ENCODE peak calls at places on chromosome 1, in ten cellular contexts. One of them, this sample, is unnamed.

GRCh38 chr1:228150021-228150457 is 309 bp downstream of the GJC2 start:
- DNase-seq in amniotic stem cell: no peak
- DNase-seq in left colon: peak; percentile 11
- DNase-seq in occipital lobe: no peak
- DNase-seq in KG1: no peak
- DNase-seq in sciatic nerve: no peak
- DNase-seq in dorsolateral prefrontal cortex: no peak
- DNase-seq in NCI-H774: no peak
- DNase-seq in T-cell: no peak
- DNase-seq in fibroblast of pulmonary artery: no peak
- DNase-seq in this sample: peak; percentile 9

GRCh38 chr1:6004412-6005123 is 12.3 kb upstream of the NPHP4 start:
- DNase-seq in NCI-H774: no peak
- DNase-seq in occipital lobe: no peak
- DNase-seq in T-cell: no peak
- DNase-seq in amniotic stem cell: no peak
- DNase-seq in fibroblast of pulmonary artery: no peak
- DNase-seq in left colon: no peak
- DNase-seq in KG1: no peak
- DNase-seq in dorsolateral prefrontal cortex: no peak
- DNase-seq in sciatic nerve: peak; percentile 35
- DNase-seq in this sample: no peak

GRCh38 chr1:183353597-183353996 is 64.6 kb downstream of the NMNAT2 start:
- DNase-seq in KG1: no peak
- DNase-seq in dorsolateral prefrontal cortex: no peak
- DNase-seq in occipital lobe: no peak
- DNase-seq in fibroblast of pulmonary artery: no peak
- DNase-seq in sciatic nerve: no peak
- DNase-seq in amniotic stem cell: no peak
- DNase-seq in NCI-H774: no peak
- DNase-seq in T-cell: no peak
- DNase-seq in left colon: no peak
- DNase-seq in this sample: no peak

GRCh38 chr1:168728452-168729404 is at the start of gene DPT:
- DNase-seq in dorsolateral prefrontal cortex: no peak
- DNase-seq in amniotic stem cell: no peak
- DNase-seq in occipital lobe: no peak
- DNase-seq in NCI-H774: no peak
- DNase-seq in T-cell: no peak
- DNase-seq in KG1: no peak
- DNase-seq in fibroblast of pulmonary artery: peak; percentile 51
- DNase-seq in left colon: no peak
- DNase-seq in sciatic nerve: peak; percentile 70
- DNase-seq in this sample: no peak

GRCh38 chr1:10644307-10645128 is 151.9 kb downstream of the CASZ1 start:
- DNase-seq in sciatic nerve: no peak
- DNase-seq in occipital lobe: peak; percentile 50
- DNase-seq in KG1: no peak
- DNase-seq in T-cell: no peak
- DNase-seq in amniotic stem cell: no peak
- DNase-seq in left colon: no peak
- DNase-seq in fibroblast of pulmonary artery: no peak
- DNase-seq in dorsolateral prefrontal cortex: peak; percentile 41
- DNase-seq in NCI-H774: no peak
- DNase-seq in this sample: no peak

GRCh38 chr1:20152599-20152930 is 13.4 kb downstream of the PLA2G2F start:
- DNase-seq in KG1: no peak
- DNase-seq in sciatic nerve: no peak
- DNase-seq in dorsolateral prefrontal cortex: no peak
- DNase-seq in fibroblast of pulmonary artery: no peak
- DNase-seq in left colon: no peak
- DNase-seq in NCI-H774: no peak
- DNase-seq in T-cell: no peak
- DNase-seq in occipital lobe: no peak
- DNase-seq in amniotic stem cell: no peak
- DNase-seq in this sample: no peak

GRCh38 chr1:8810987-8811386 is 6.5 kb downstream of the RERE start:
- DNase-seq in NCI-H774: no peak
- DNase-seq in KG1: no peak
- DNase-seq in occipital lobe: no peak
- DNase-seq in left colon: no peak
- DNase-seq in dorsolateral prefrontal cortex: no peak
- DNase-seq in T-cell: no peak
- DNase-seq in fibroblast of pulmonary artery: no peak
- DNase-seq in sciatic nerve: no peak
- DNase-seq in amniotic stem cell: no peak
- DNase-seq in this sample: no peak

GRCh38 chr1:15394261-15394543 is 15.5 kb upstream of the EFHD2 start:
- DNase-seq in amniotic stem cell: no peak
- DNase-seq in fibroblast of pulmonary artery: no peak
- DNase-seq in left colon: no peak
- DNase-seq in sciatic nerve: no peak
- DNase-seq in KG1: no peak
- DNase-seq in dorsolateral prefrontal cortex: no peak
- DNase-seq in occipital lobe: no peak
- DNase-seq in T-cell: no peak
- DNase-seq in NCI-H774: no peak
- DNase-seq in this sample: no peak

GRCh38 chr1:25523512-25523911 is 19.9 kb upstream of the LDLRAP1 start:
- DNase-seq in KG1: no peak
- DNase-seq in T-cell: no peak
- DNase-seq in left colon: no peak
- DNase-seq in NCI-H774: no peak
- DNase-seq in sciatic nerve: no peak
- DNase-seq in fibroblast of pulmonary artery: peak; percentile 33
- DNase-seq in occipital lobe: no peak
- DNase-seq in dorsolateral prefrontal cortex: no peak
- DNase-seq in amniotic stem cell: no peak
- DNase-seq in this sample: peak; percentile 87

GRCh38 chr1:172154571-172154970 is 265.9 kb upstream of the C1orf105 start:
- DNase-seq in sciatic nerve: no peak
- DNase-seq in dorsolateral prefrontal cortex: no peak
- DNase-seq in KG1: no peak
- DNase-seq in amniotic stem cell: peak; percentile 56
- DNase-seq in T-cell: no peak
- DNase-seq in fibroblast of pulmonary artery: peak; percentile 84
- DNase-seq in occipital lobe: no peak
- DNase-seq in left colon: no peak
- DNase-seq in NCI-H774: no peak
- DNase-seq in this sample: no peak

GRCh38 chr1:206769331-206769731 is 1.2 kb upstream of the IL19 start:
- DNase-seq in T-cell: peak; percentile 67
- DNase-seq in occipital lobe: no peak
- DNase-seq in amniotic stem cell: no peak
- DNase-seq in NCI-H774: no peak
- DNase-seq in left colon: no peak
- DNase-seq in KG1: no peak
- DNase-seq in sciatic nerve: no peak
- DNase-seq in dorsolateral prefrontal cortex: no peak
- DNase-seq in fibroblast of pulmonary artery: no peak
- DNase-seq in this sample: no peak

GRCh38 chr1:3069491-3070303 is 694 bp downstream of the PRDM16 start:
- DNase-seq in NCI-H774: peak; percentile 2
- DNase-seq in dorsolateral prefrontal cortex: no peak
- DNase-seq in KG1: peak; percentile 11
- DNase-seq in T-cell: no peak
- DNase-seq in amniotic stem cell: peak; percentile 43
- DNase-seq in occipital lobe: no peak
- DNase-seq in left colon: peak; percentile 39
- DNase-seq in fibroblast of pulmonary artery: peak; percentile 47
- DNase-seq in sciatic nerve: peak; percentile 76
- DNase-seq in this sample: peak; percentile 51

GRCh38 chr1:6653651-6654290 is 29.1 kb downstream of the THAP3 start:
- DNase-seq in left colon: no peak
- DNase-seq in occipital lobe: no peak
- DNase-seq in fibroblast of pulmonary artery: no peak
- DNase-seq in T-cell: no peak
- DNase-seq in NCI-H774: no peak
- DNase-seq in KG1: no peak
- DNase-seq in sciatic nerve: no peak
- DNase-seq in dorsolateral prefrontal cortex: no peak
- DNase-seq in amniotic stem cell: no peak
- DNase-seq in this sample: no peak

GRCh38 chr1:85184245-85184644 is 16.6 kb downstream of the SYDE2 start:
- DNase-seq in sciatic nerve: no peak
- DNase-seq in KG1: no peak
- DNase-seq in dorsolateral prefrontal cortex: no peak
- DNase-seq in occipital lobe: no peak
- DNase-seq in NCI-H774: no peak
- DNase-seq in fibroblast of pulmonary artery: no peak
- DNase-seq in amniotic stem cell: no peak
- DNase-seq in left colon: no peak
- DNase-seq in T-cell: no peak
- DNase-seq in this sample: no peak

GRCh38 chr1:16083486-16083885 is 10.0 kb upstream of the FAM131C start:
- DNase-seq in amniotic stem cell: no peak
- DNase-seq in occipital lobe: no peak
- DNase-seq in fibroblast of pulmonary artery: no peak
- DNase-seq in dorsolateral prefrontal cortex: no peak
- DNase-seq in NCI-H774: no peak
- DNase-seq in sciatic nerve: no peak
- DNase-seq in KG1: no peak
- DNase-seq in left colon: peak; percentile 70
- DNase-seq in T-cell: no peak
- DNase-seq in this sample: no peak

GRCh38 chr1:51423098-51423821 is 92.9 kb upstream of the TTC39A start:
- DNase-seq in fibroblast of pulmonary artery: peak; percentile 52
- DNase-seq in sciatic nerve: no peak
- DNase-seq in occipital lobe: no peak
- DNase-seq in NCI-H774: no peak
- DNase-seq in left colon: no peak
- DNase-seq in KG1: no peak
- DNase-seq in amniotic stem cell: no peak
- DNase-seq in T-cell: no peak
- DNase-seq in dorsolateral prefrontal cortex: no peak
- DNase-seq in this sample: no peak

GRCh38 chr1:180208264-180208663 is 21.8 kb upstream of the LHX4 start:
- DNase-seq in dorsolateral prefrontal cortex: no peak
- DNase-seq in fibroblast of pulmonary artery: no peak
- DNase-seq in occipital lobe: no peak
- DNase-seq in T-cell: no peak
- DNase-seq in sciatic nerve: no peak
- DNase-seq in KG1: no peak
- DNase-seq in amniotic stem cell: no peak
- DNase-seq in left colon: no peak
- DNase-seq in NCI-H774: no peak
- DNase-seq in this sample: no peak

GRCh38 chr1:43529206-43529731 is 1.4 kb upstream of the PTPRF start:
- DNase-seq in fibroblast of pulmonary artery: peak; percentile 90
- DNase-seq in KG1: peak; percentile 66
- DNase-seq in sciatic nerve: peak; percentile 92
- DNase-seq in dorsolateral prefrontal cortex: peak; percentile 79
- DNase-seq in amniotic stem cell: peak; percentile 81
- DNase-seq in NCI-H774: peak; percentile 92
- DNase-seq in occipital lobe: peak; percentile 61
- DNase-seq in left colon: peak; percentile 92
- DNase-seq in T-cell: peak; percentile 77
- DNase-seq in this sample: peak; percentile 89

This sample was measured in WTC11.